ENCODE peak calls at places on chromosomes 13 and 19, in six cellular contexts. A is AG10803, M is uterus, R is dorsolateral prefrontal cortex, E is lower leg skin, V is NB4. B is an unnamed sample.

GRCh38 chr19:48624791-48625723 is 5.8 kb downstream of the SPHK2 start:
- DNase-seq in E (no peak), V (peak; percentile 29), R (no peak), M (no peak), A (no peak), B (no peak)

GRCh38 chr13:87999141-87999765 is 328.1 kb downstream of the SLITRK5 start:
- DNase-seq in V (no peak), E (no peak), M (no peak), R (no peak), A (peak; percentile 88), B (no peak)

GRCh38 chr13:113618455-113618854 is 33.9 kb downstream of the TFDP1 start:
- DNase-seq in R (no peak), A (no peak), E (no peak), M (no peak), V (no peak), B (no peak)

GRCh38 chr19:54062643-54063042 is 1.1 kb downstream of the VSTM1 start:
- DNase-seq in R (no peak), M (no peak), A (no peak), V (peak; percentile 77), E (no peak), B (no peak)

GRCh38 chr19:58554494-58555368 is at the start of gene CHMP2A:
- DNase-seq in R (peak; percentile 99), M (peak; percentile 99), A (peak; percentile 97), V (peak; percentile 97), E (peak; percentile 100), B (peak; percentile 99)

GRCh38 chr13:113023217-113023597 is 54.2 kb downstream of the MCF2L start:
- DNase-seq in R (no peak), M (no peak), E (no peak), V (no peak), A (no peak), B (no peak)

GRCh38 chr13:75180805-75181455 is 301.0 kb downstream of the TBC1D4 start:
- DNase-seq in R (no peak), A (peak; percentile 43), M (no peak), E (no peak), V (no peak), B (no peak)

GRCh38 chr19:35168261-35168660 is 13.7 kb downstream of the FXYD5 start:
- DNase-seq in A (no peak), V (no peak), R (no peak), M (no peak), E (peak; percentile 86), B (no peak)

GRCh38 chr13:32940601-32941000 is 75.6 kb upstream of the KL start:
- DNase-seq in V (no peak), E (no peak), A (peak; percentile 36), M (no peak), R (no peak), B (peak; percentile 39)

GRCh38 chr13:95226932-95227718 is 74.1 kb downstream of the ABCC4 start:
- DNase-seq in M (no peak), E (no peak), V (peak; percentile 47), A (no peak), R (no peak), B (peak; percentile 90)

GRCh38 chr13:19182536-19182935 is 912 bp upstream of the TUBA3C start:
- DNase-seq in V (no peak), E (peak; percentile 42), A (no peak), M (no peak), R (no peak), B (no peak)

GRCh38 chr13:44609137-44609536 is 33.0 kb upstream of the TSC22D1 start:
- DNase-seq in V (no peak), M (no peak), R (no peak), A (no peak), E (no peak), B (no peak)

GRCh38 chr13:93328943-93329342 is 102.3 kb downstream of the GPC6 start:
- DNase-seq in E (no peak), R (no peak), M (no peak), A (no peak), V (no peak), B (no peak)

GRCh38 chr19:56725829-56726424 is 54.4 kb upstream of the ZNF835 start:
- DNase-seq in A (no peak), V (peak; percentile 5), M (no peak), E (no peak), R (no peak), B (no peak)

GRCh38 chr13:39892731-39893293 is 237.3 kb downstream of the COG6 start:
- DNase-seq in R (no peak), A (peak; percentile 54), M (peak; percentile 51), E (no peak), V (no peak), B (no peak)

GRCh38 chr19:23528376-23528775 is 133.1 kb upstream of the ZNF91 start:
- DNase-seq in A (no peak), M (no peak), R (no peak), V (no peak), E (no peak), B (no peak)
- H3K4me3 ChIP-seq in A (no peak overlapping the region), M (no peak overlapping the region), R (no peak overlapping the region), V (no peak overlapping the region), E (no peak overlapping the region), B (no peak overlapping the region)

DNA sequence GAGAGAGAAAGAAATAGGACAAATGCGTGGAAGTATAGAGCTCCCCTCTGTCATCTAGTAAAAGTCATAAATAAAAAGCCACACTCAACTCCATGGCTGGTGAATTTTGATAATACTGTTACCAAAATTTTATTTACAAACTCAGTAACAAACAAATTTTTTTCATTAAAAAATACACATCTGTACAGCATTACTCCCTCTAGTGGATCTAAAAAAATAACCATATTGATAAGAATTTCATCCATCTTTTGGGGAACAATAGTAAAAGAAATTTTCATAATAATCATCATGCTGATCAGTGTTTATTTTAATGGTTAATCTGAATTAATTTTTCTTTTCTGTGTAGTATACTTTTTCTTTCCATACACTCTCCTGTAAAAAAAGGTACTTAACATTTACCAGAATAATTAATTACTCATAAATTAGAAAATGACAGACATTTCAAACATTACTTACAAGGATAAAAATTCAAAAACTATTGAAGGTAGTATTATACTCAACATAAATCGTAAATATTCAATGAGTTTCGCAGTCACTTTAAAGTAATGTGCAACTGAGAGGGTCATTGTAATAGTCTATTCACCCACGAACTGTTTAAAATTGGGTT is 173.5 kb upstream of the LSM14A start:
- DNase-seq in M (no peak), A (peak; percentile 4), V (peak; percentile 2), R (no peak), E (no peak), B (no peak)
- TF ChIP-seq CTCF in M (peak; percentile 27), A (peak; percentile 60), V (no peak), R (peak; percentile 51), E (no peak), B (peak; percentile 10)

DNA sequence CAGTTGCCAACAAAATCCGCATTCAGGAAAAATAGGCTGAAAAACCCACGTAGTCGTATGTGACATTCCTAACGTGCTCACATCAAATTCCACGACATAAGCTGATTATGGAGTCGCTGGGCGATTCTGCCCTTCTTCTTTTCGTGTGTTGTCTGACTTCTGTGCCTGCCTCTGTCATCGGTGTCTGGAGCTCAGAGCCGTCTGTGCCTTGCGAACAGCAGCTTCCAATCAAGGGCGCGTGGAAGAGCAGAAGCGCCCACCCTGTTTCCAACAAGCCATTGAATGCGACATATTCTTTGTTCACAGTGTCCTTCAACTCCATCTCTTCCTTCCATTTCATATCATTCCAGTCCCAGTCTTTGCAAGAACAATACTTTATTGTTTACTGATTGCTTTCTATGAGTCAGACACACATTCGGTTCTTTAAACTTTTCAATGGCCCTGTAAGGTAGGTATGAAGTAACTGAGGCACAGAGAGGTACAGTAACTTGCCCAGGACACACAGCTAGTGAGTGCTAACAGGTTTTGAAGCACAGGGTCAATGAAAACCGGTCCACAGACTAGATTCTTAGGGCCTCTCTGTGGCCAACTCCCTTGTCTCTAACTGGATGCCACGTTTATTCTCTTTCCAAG is 8.1 kb upstream of the ZNF507 start:
- DNase-seq in M (no peak), R (no peak), V (no peak), E (no peak), A (peak; percentile 8), B (no peak)
- H3K4me3 ChIP-seq in M (no peak overlapping the region), R (peak overlapping the region; percentile 49), V (no peak overlapping the region), E (no peak overlapping the region), A (peak overlapping the region; percentile 51), B (no peak overlapping the region)

DNA sequence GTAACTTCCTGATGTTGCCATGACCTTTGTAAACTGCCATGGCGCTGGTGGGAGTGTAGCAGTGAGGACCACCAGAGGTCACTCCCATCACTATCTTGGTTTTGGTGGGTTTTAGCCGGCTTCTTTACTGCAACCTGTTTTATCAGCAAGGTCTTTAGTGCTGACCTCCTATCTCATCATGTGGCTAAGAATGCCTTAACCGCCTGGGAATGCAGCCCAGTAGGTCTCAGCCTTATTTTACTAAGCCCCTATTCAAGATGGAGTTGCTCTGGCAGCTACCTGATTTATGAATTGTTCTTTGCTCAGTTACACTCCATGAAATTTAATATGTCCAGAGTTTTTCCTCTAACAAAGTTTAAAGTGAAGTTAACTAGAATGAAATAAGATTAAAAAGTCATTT is 4.6 kb upstream of the EPS15L1 start:
- DNase-seq in M (no peak), A (no peak), E (no peak), V (no peak), R (no peak), B (no peak)
- TF ChIP-seq CTCF in M (no peak), A (no peak), E (no peak), V (no peak), R (no peak), B (no peak)

DNA sequence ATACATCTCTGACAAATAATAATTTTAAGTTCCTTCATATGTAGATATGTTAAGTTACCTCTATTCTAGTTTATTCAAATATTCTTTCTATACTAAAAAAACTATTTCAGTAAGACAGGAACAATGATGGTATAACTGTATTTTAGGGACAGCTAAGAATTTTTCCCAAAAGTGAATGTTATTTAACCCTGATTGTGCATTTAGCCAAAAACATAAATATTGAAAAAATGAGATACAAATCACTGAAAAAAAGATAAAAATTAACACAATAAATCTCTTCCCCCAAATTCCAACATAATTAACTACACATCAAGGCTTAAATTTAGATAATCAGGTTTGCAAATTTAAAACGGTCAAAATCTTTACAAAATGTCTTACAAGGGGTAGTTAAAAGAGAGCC is 58.1 kb downstream of the KCNRG start:
- DNase-seq in M (no peak), E (no peak), V (no peak), A (no peak), R (no peak), B (no peak)
- H3K4me3 ChIP-seq in M (no peak overlapping the region), E (no peak overlapping the region), V (no peak overlapping the region), A (no peak overlapping the region), R (no peak overlapping the region), B (no peak overlapping the region)

DNA sequence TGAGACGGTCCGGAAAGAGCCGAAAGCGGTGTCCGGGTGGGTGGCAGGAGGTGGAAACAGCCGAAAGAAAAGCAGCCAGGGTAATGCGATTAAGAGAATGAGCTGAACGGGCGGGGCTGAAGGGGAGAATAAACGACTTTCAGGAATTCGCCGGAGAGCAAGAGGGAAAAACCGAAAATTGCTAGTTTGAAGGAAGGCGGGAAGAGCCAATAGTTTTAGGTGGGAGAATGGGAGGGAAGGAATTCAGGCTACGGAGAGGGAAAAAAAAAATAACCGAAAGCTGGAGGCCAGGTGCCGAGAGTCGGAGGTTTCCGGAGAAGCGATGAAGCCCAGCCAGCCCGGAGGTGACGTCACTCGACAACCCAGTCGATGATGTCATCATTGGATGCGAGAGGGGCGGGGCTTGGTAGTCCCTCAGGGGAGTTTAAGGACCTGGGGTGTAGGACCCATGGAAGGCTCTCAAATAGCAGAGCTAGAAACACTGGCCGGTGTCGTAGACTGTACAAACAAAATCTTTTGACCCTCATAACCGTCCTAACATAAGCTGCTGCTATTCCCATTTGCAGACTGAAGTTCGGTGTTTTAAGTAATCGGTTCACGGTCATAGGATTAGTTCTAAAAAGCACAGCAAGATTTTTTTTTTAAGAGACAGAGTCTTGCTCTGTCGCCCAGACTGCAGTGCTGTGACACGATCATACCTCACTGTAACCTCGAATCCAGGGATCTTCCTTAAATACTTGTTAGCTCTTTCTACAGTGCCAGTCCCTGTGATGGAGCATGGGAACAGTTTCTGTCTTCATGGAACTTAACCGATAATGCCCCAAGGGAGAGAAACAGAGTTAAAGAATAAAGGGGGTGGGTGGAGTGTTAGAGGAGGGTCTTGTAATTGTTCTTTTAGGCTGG is at the start of gene ZC3H4:
- DNase-seq in E (peak; percentile 99), R (peak; percentile 95), M (peak; percentile 96), V (peak; percentile 100), A (peak; percentile 89), B (peak; percentile 96)
- TF ChIP-seq CTCF in E (no peak), R (no peak), M (no peak), V (no peak), A (no peak), B (no peak)

B was measured in GM12865.